ENCODE peak calls at places on chromosomes 11 and 22, in five cellular contexts. H is HepG2, W is GM12878, K is H1, U is K562. I is an unnamed sample.

GRCh38 chr22:36579441-36579840 is 50.5 kb upstream of the EIF3D start:
- DNase-seq in H (no peak), W (no peak), K (no peak), U (no peak), I (no peak)

GRCh38 chr22:29375436-29376076 is 12.8 kb downstream of the AP1B1 start:
- DNase-seq in H (no peak), W (no peak), K (no peak), U (no peak), I (no peak)

GRCh38 chr11:110044226-110044968 is 48.8 kb upstream of the ZC3H12C start:
- DNase-seq in H (no peak), W (no peak), K (no peak), U (no peak), I (peak; percentile 14)

GRCh38 chr11:45259607-45260006 is 26.5 kb downstream of the SYT13 start:
- DNase-seq in H (peak; percentile 51), W (no peak), K (no peak), U (no peak), I (no peak)

GRCh38 chr11:12540913-12541587 is 133.2 kb upstream of the TEAD1 start:
- DNase-seq in H (no peak), W (no peak), K (no peak), U (no peak), I (peak; percentile 32)

GRCh38 chr11:67024966-67025365 is 2.0 kb downstream of the SYT12 start:
- DNase-seq in H (no peak), W (no peak), K (no peak), U (no peak), I (no peak)

GRCh38 chr11:65112551-65113360 is 1.1 kb downstream of the TM7SF2 start:
- DNase-seq in H (peak; percentile 41), W (no peak), K (no peak), U (peak; percentile 68), I (peak; percentile 78)

GRCh38 chr11:17351510-17352176 is at the start of gene NCR3LG1:
- DNase-seq in H (peak; percentile 46), W (no peak), K (no peak), U (peak; percentile 77), I (peak; percentile 77)

GRCh38 chr11:45205978-45206377 is 59.5 kb downstream of the PRDM11 start:
- DNase-seq in H (no peak), W (no peak), K (no peak), U (no peak), I (no peak)

GRCh38 chr11:35558468-35558867 is 33.1 kb upstream of the PAMR1 start:
- DNase-seq in H (no peak), W (no peak), K (no peak), U (no peak), I (no peak)

GRCh38 chr11:10511046-10511711 is 29.8 kb downstream of the RNF141 start:
- DNase-seq in H (no peak), W (no peak), K (peak; percentile 43), U (no peak), I (peak; percentile 55)

GRCh38 chr22:42651134-42651533 is 1.9 kb upstream of the CYB5R3 start:
- DNase-seq in H (peak; percentile 52), W (no peak), K (no peak), U (no peak), I (peak; percentile 32)

GRCh38 chr22:31742682-31743081 is 7.2 kb downstream of the PRR14L start:
- DNase-seq in H (no peak), W (no peak), K (no peak), U (no peak), I (no peak)

GRCh38 chr22:31739795-31740201 is 10.1 kb downstream of the PRR14L start:
- DNase-seq in H (no peak), W (no peak), K (no peak), U (no peak), I (no peak)

GRCh38 chr22:31743871-31744270 is 6.1 kb downstream of the PRR14L start:
- DNase-seq in H (no peak), W (no peak), K (no peak), U (no peak), I (no peak)

GRCh38 chr22:31738566-31738965 is 11.4 kb downstream of the PRR14L start:
- DNase-seq in H (no peak), W (no peak), K (no peak), U (no peak), I (no peak)

DNA sequence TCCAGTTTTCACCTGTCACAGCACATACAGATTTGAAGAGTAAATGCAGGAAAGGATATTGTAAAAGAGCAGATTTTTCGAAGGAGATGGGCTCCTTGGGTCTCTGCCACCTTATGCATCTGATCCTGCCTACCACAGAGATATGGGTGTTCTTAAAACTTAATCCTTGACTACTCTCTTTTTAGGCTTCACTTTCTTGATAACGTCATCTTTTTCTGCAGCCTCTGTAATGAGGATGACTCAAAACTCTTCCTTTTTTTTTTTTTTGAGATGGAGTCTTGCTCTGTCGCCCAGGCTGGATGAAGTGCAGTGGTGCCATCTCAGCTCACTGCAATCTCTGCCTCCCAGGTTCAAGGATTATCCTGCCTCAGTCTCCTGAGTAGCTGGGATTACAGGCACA is 7.8 kb downstream of the PRR14L start:
- DNase-seq in H (no peak), W (no peak), K (no peak), U (no peak), I (no peak)
- TF ChIP-seq POLR2AphosphoS5 in H (no peak), W (no peak), K (no peak), U (no peak), I (no peak)

DNA sequence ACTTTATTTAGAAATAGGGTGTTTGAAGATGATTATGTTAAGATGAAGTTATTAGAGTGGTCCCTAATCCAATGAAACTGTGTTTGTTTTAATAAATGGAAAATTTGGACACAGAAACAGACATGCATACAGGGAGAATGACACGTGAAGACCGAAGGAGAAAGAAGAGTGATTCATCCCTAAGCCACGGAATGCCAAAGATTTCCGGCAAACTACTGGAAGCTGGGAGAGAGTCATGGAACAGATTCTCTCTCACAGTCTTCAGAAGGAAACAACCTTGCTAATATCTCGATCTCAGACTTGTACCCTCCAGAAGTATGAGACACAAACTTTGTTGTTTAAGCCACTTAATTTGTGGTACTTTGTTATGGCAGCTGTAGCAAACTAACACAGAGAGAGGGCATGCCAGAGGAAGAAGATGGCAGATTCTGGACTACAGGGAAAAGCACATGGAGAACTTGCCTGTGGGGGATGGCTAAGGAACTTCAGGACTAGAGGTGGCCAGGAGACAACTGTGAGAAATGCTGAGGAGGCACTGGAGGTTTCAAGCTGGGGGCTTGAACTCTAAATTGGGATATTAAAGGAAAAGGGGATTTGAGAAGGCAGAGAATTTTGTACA is 733.5 kb upstream of the CCDC90B start:
- DNase-seq in H (no peak), W (no peak), K (no peak), U (no peak), I (no peak)
- TF ChIP-seq CREB1 in H (no peak), W (no peak), K (no peak), U (no peak), I (no peak)

DNA sequence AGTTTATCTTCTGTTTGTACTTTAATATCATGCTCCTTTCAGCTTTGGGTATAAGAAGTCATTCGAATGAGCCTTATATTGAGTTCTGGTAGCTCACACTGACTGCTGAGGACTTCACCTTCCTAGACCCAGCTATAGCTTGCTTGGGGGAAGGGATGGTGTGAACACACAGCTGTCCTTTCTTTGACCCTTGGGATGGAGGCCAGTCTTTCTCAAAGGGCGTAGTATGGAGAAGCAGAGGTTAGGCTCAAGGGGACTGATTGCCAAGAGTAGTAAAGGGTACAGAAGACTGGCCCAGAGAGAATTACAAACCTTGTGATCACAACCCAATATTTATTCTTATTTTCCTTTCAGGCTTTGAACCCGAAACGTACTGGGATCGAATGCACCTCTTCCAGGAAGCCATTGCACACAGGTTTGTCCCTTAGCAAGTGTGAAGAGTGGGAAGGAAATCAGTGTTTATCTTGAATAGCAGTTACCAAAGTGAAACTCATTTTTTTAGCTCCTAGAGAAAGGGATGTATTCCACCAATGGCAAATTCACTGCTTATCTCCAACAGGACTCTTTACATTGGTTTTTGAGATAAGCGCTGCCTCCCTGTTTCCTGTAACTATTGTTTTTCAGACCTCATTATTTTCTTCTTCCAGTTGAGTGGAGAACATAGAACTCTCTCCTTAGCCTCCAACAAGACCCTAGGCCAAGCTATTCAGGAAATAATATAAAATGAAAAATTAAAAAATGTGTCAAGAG is 42.8 kb upstream of the YWHAH start:
- DNase-seq in H (no peak), W (no peak), K (no peak), U (peak; percentile 51), I (no peak)
- H3K4me2 ChIP-seq in H (no peak overlapping the region), W (no peak overlapping the region), K (no peak overlapping the region), U (peak overlapping the region; percentile 43), I (no peak overlapping the region)

DNA sequence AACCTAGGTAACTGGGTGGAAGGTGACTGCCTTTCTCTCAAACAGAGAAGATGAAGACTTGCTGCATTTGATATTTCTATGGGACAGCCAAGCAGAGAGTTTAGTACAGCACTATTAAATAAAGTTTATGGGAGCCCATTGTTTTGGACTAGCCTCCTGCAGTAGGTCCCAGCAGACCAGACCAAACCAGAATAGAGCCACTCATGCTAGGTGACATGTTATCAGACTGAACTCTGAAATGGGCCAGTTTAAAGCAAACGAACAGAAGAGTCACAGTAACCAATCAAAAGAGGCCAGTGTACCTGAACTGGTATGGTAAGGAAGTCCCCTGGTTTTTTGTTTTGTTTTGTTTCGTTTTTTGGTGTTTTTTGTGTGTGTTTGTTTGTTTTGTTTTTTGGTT is 7.9 kb upstream of the MPZL2 start:
- DNase-seq in H (no peak), W (no peak), K (no peak), U (no peak), I (no peak)
- TF ChIP-seq POLR2AphosphoS5 in H (no peak), W (no peak), K (no peak), U (no peak), I (no peak)

GRCh38 chr11:83238111-83238510 is 44.6 kb downstream of the ANKRD42 start:
- DNase-seq in H (no peak), W (no peak), K (no peak), U (no peak), I (no peak)
- TF ChIP-seq CREB1 in H (no peak), W (no peak), K (no peak), U (no peak), I (no peak)

GRCh38 chr22:24474221-24474620 is 20.9 kb upstream of the UPB1 start:
- DNase-seq in H (peak; percentile 64), W (no peak), K (no peak), U (no peak), I (no peak)
- H3K4me2 ChIP-seq in H (peak overlapping the region; percentile 28), W (no peak overlapping the region), K (no peak overlapping the region), U (no peak overlapping the region), I (no peak overlapping the region)

DNA sequence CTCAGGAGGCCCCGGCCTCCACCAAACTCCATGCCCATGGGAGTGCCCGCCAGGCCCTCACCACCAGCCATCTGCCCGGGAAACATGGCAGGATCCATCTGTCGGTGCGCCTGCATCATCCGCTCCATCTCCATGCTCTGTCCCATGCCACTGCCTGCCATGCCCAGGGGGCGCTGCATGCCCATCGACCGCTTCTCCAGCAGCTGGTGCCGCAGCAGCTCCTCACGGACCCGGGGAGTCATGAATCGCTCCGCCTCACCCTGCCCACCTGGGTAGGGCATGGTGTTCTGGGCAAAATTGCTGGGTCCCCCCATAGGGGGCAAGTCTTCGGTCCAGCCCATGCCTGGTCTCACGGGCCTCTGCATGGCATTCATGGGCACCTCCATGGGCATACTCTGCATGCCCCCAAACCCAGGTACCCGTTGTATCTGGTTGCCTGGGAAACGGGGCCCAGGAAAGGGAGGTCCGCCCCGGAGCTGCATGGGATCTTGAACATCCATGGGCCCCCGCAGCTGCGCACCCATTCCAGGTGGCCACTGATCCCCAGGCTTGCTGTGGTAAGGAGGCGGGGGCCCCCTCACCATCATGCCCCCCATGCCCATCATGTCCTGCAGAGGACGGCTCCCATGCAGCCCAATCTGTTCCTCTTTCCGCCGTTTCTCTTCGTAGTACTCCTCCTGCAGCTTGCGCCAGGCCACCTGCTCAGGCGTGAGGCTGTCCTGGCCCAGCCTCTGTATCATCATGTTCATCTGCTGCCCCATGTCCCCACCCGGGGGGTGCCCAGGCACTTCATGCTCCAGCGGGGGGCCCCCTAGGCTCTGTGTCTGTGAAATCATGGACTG is 18.0 kb downstream of the CXCR5 start:
- DNase-seq in H (no peak), W (no peak), K (no peak), U (no peak), I (no peak)
- TF ChIP-seq POLR2AphosphoS5 in H (no peak), W (no peak), K (no peak), U (no peak), I (no peak)